ENCODE peak calls at places on chromosomes 2 and 18, in ten cellular contexts. F, J, L, K, A, T, I, P, E and Q are unnamed samples.

GRCh38 chr2:98903767-98904485 is 32.1 kb downstream of the CRACDL start:
- DNase-seq in I (no peak), K (no peak), F (no peak), L (no peak), A (no peak), J (no peak), T (peak), P (no peak), E (no peak), Q (no peak)

GRCh38 chr2:44351676-44352075 is 9.6 kb downstream of the PREPL start:
- DNase-seq in P (peak), I (no peak), K (no peak), F (no peak), E (no peak), A (no peak), T (no peak), J (no peak), L (no peak), Q (no peak)

GRCh38 chr2:119950966-119951365 is 61.9 kb upstream of the EPB41L5 start:
- DNase-seq in A (no peak), T (no peak), L (no peak), F (no peak), E (no peak), K (no peak), P (peak), I (no peak), J (peak), Q (no peak)

GRCh38 chr2:24492283-24493272 is 1.5 kb downstream of the NCOA1 start:
- DNase-seq in L (no peak), P (peak), A (no peak), I (no peak), E (no peak), T (no peak), F (no peak), J (peak), K (peak), Q (no peak)

GRCh38 chr18:47175283-47175894 is 775 bp downstream of the IER3IP1 start:
- DNase-seq in F (peak), K (no peak), L (no peak), J (no peak), A (peak), P (peak), E (no peak), I (no peak), T (no peak), Q (no peak)

GRCh38 chr2:86054539-86055082 is 51.1 kb downstream of the POLR1A start:
- DNase-seq in K (no peak), A (no peak), T (no peak), J (no peak), E (no peak), I (peak), F (no peak), P (no peak), L (no peak), Q (no peak)

GRCh38 chr18:30957086-30957485 is 85.5 kb downstream of the DSC3 start:
- DNase-seq in L (peak), P (no peak), K (no peak), A (no peak), T (no peak), I (no peak), J (no peak), E (no peak), F (no peak), Q (no peak)

GRCh38 chr2:97910403-97911209 is 85.1 kb downstream of the TMEM131 start:
- DNase-seq in I (no peak), A (no peak), E (no peak), L (no peak), F (no peak), T (no peak), J (no peak), P (no peak), K (no peak), Q (no peak)

GRCh38 chr18:32770651-32771168 is 2.1 kb downstream of the KLHL14 start:
- DNase-seq in P (no peak), F (no peak), I (no peak), K (no peak), T (no peak), E (no peak), L (no peak), J (no peak), A (no peak), Q (no peak)

GRCh38 chr2:11330457-11331142 is 13.8 kb downstream of the ROCK2 start:
- DNase-seq in J (peak), T (no peak), P (no peak), E (no peak), L (no peak), F (no peak), A (no peak), I (no peak), K (no peak), Q (no peak)

GRCh38 chr2:44560352-44560751 is 198.6 kb downstream of the CAMKMT start:
- DNase-seq in E (peak), T (no peak), I (no peak), J (peak), P (no peak), L (peak), K (peak), A (no peak), F (no peak), Q (no peak)

GRCh38 chr2:149080964-149081363 is 42.5 kb downstream of the LYPD6B start:
- DNase-seq in I (no peak), E (no peak), P (no peak), J (no peak), F (no peak), K (no peak), T (peak), A (no peak), L (peak), Q (no peak)

GRCh38 chr2:168717790-168718502 is 84.5 kb upstream of the NOSTRIN start:
- DNase-seq in T (no peak), F (no peak), I (no peak), K (no peak), J (no peak), L (no peak), P (no peak), A (no peak), E (no peak), Q (no peak)

GRCh38 chr2:225340923-225341322 is 58.6 kb upstream of the NYAP2 start:
- DNase-seq in J (no peak), F (no peak), P (no peak), E (no peak), I (no peak), T (no peak), A (no peak), L (no peak), K (no peak), Q (no peak)

GRCh38 chr2:7749895-7750559 is 832.8 kb downstream of the RNF144A start:
- DNase-seq in F (no peak), E (no peak), P (no peak), K (no peak), T (no peak), I (no peak), J (no peak), L (no peak), A (no peak), Q (no peak)

GRCh38 chr2:24132543-24132942 is 9.3 kb downstream of the FAM228B start:
- DNase-seq in L (no peak), A (no peak), F (no peak), I (no peak), T (no peak), K (no peak), P (no peak), E (no peak), J (no peak), Q (no peak)

GRCh38 chr2:219803294-219803693 is 175.9 kb downstream of the SLC4A3 start:
- DNase-seq in P (peak), T (no peak), K (no peak), A (no peak), F (no peak), I (no peak), J (peak), L (no peak), E (no peak), Q (no peak)

GRCh38 chr2:1153959-1154358 is 203.3 kb downstream of the SNTG2 start:
- DNase-seq in J (no peak), P (no peak), F (no peak), E (peak), I (no peak), K (no peak), L (no peak), T (peak), A (peak), Q (no peak)

GRCh38 chr2:230814616-230815015 is 50.1 kb upstream of the ITM2C start:
- DNase-seq in J (peak), K (peak), I (no peak), P (peak), E (no peak), F (no peak), A (no peak), T (no peak), L (no peak), Q (no peak)

GRCh38 chr2:109616184-109616583 is 2.0 kb downstream of the SOWAHC start:
- DNase-seq in A (no peak), F (no peak), J (no peak), T (no peak), I (no peak), P (no peak), K (no peak), L (no peak), E (no peak), Q (no peak)

GRCh38 chr2:192190474-192190873 is 4.3 kb downstream of the TMEFF2 start:
- DNase-seq in I (no peak), P (peak), K (no peak), J (peak), L (no peak), E (no peak), A (no peak), T (no peak), F (no peak), Q (no peak)

GRCh38 chr2:236550701-236551465 is 18.7 kb upstream of the ACKR3 start:
- DNase-seq in P (no peak), F (no peak), A (no peak), E (no peak), J (no peak), I (no peak), K (peak), L (no peak), T (no peak), Q (no peak)

GRCh38 chr2:39728941-39729351 is 50.1 kb downstream of the THUMPD2 start:
- DNase-seq in E (peak), K (peak), T (no peak), L (peak), P (peak), J (peak), A (peak), I (no peak), F (peak), Q (no peak)

GRCh38 chr2:233076749-233077148 is 16.6 kb downstream of the INPP5D start:
- DNase-seq in A (no peak), K (no peak), F (no peak), E (no peak), J (no peak), P (no peak), T (no peak), L (peak), I (no peak), Q (no peak)

GRCh38 chr2:134189009-134189717 is 64.7 kb upstream of the MGAT5 start:
- DNase-seq in F (no peak), J (peak), E (no peak), L (peak), I (no peak), K (no peak), A (no peak), T (no peak), P (peak), Q (no peak)

GRCh38 chr2:69797836-69798465 is 31.5 kb upstream of the GMCL1 start:
- DNase-seq in F (no peak), K (no peak), L (peak), I (no peak), T (peak), A (no peak), J (no peak), P (no peak), E (no peak), Q (no peak)

GRCh38 chr18:70322385-70322784 is 33.5 kb downstream of the SOCS6 start:
- DNase-seq in T (no peak), P (no peak), L (no peak), J (no peak), E (no peak), I (no peak), F (no peak), K (no peak), A (no peak), Q (no peak)

GRCh38 chr2:20524412-20525040 is 77.7 kb downstream of the RHOB start:
- DNase-seq in J (peak), L (no peak), K (peak), I (no peak), T (no peak), E (no peak), F (no peak), A (peak), P (peak), Q (no peak)

GRCh38 chr18:44678725-44679055 is 2.0 kb upstream of the SETBP1 start:
- DNase-seq in F (no peak), L (no peak), K (no peak), A (no peak), J (no peak), P (no peak), T (no peak), E (no peak), I (no peak), Q (no peak)

GRCh38 chr2:182897137-182897536 is 30.7 kb upstream of the FRZB start:
- DNase-seq in F (no peak), I (no peak), K (no peak), L (no peak), J (peak), T (no peak), P (peak), E (no peak), A (no peak), Q (no peak)

GRCh38 chr18:38611036-38611964 is 1045.7 kb upstream of the CELF4 start:
- DNase-seq in A (peak), J (no peak), K (peak), E (no peak), P (no peak), L (no peak), T (no peak), F (no peak), I (no peak), Q (no peak)

DNA sequence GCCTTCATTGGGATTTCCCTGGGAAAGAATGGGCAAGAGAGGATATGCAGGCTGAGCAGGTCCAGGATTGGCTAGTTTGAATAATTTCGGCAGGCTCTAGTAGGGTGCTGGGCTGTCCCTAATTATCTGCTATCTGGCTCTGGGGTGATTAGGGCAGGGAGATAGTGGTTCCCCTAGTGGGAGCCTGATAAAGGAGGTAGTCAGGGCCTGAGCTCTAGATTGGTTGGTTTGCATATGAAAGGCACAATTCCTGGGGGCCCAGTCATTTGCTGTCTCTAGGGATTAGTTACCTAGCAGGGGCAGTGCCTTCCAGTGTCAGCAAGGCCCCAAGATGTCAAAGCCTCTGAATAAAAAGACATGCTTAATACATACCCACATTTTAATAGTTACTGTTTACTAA is 690.1 kb upstream of the KLHL29 start:
- DNase-seq in K (no peak), F (no peak), A (no peak), E (no peak), T (no peak), L (no peak), J (no peak), I (no peak), P (no peak), Q (no peak)
- TF ChIP-seq CTCF in K (no peak), F (no peak), A (no peak), E (no peak), T (no peak), L (no peak), J (no peak), I (no peak), P (no peak), Q (no peak)

DNA sequence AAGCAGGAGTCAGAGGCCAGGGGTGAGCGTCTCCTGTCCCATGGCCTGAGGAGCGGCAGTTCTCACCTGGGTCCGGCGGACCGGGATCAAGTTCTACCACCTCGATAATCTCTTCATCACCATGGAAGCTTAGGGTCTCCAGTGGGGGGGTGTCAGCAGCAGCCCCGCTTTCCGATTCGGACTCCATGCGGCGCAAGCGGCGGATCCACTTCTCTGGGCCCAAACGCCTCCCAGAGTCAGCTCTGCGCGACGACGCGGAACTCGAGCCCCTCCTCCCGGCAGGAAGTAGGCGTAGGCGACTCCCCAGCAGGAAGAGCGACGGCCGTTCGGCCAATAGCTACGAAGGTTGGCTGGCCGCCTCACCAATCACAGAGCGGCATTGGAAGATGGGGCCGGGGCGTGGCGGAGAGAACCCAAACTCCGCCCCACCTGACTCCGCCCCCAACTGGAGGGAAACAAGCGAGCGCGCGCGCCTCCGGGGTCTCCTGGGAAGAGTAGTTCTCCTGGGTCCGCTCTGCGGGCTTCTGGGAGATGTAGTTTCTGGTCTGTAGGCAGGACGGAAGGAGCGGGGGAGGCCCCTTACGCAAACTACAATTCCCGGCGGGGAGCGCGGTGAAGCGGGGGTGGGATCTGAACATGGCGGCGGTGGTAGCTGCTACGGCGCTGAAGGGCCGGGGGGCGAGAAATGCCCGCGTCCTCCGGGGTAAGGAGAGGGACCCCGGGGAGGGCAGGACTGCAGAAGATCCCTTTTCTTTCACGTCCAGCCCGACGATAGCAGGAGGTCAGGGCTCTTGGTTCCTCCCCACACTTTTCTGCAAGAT is at the start of the genes AAMP and PNKD:
- DNase-seq in J (peak), F (peak), L (peak), K (peak), A (peak), T (peak), P (peak), I (peak), E (peak), Q (peak)
- TF ChIP-seq CTCF in J (no peak), F (no peak), L (no peak), K (no peak), A (no peak), T (no peak), P (no peak), I (no peak), E (peak), Q (no peak)

DNA sequence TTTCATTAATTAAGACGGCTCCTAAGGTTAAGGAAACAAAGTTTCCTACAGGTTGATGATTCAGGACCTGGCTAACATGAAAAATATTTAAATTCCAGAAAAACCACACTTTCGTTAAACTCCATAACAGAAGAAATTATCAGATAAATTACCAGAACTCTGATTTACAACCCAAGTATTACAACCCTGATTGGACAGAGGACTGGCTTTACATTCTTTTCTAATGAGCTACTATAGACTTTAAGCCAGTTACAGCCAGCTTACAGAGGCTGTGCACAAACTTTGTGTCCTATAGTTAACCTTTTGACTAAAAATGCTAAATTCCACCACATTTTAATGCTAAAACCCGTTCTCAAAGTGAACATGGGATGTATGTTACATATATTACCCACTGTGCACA is 458.6 kb downstream of the KCNJ3 start:
- DNase-seq in I (no peak), J (no peak), L (no peak), T (no peak), F (no peak), A (no peak), E (no peak), K (no peak), P (no peak), Q (no peak)
- TF ChIP-seq CTCF in I (no peak), J (no peak), L (no peak), T (no peak), F (no peak), A (no peak), E (no peak), K (no peak), P (no peak), Q (no peak)

DNA sequence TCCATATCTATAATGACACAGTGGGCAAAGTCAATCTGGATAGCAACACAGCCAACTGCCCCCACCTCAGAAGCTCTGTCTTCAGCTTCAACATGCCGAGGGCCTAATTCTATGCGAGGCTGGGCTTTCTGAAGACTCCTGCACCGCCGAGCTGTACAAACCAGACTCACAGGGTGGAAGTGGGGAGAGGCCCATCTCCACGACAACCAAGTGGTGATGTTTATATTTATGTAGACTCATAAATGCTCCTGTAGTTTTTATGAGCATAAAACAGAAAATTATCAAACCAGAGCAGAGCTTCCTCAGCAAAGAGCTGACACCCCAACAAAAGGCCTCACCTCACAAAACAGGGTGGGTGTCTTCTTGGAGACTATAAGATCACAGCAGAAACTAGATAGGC is 77.0 kb upstream of the LGALSL start:
- DNase-seq in L (peak), A (no peak), E (no peak), P (no peak), I (no peak), K (no peak), F (no peak), J (no peak), T (no peak), Q (no peak)
- TF ChIP-seq CTCF in L (no peak), A (no peak), E (no peak), P (no peak), I (no peak), K (no peak), F (no peak), J (no peak), T (no peak), Q (no peak)

DNA sequence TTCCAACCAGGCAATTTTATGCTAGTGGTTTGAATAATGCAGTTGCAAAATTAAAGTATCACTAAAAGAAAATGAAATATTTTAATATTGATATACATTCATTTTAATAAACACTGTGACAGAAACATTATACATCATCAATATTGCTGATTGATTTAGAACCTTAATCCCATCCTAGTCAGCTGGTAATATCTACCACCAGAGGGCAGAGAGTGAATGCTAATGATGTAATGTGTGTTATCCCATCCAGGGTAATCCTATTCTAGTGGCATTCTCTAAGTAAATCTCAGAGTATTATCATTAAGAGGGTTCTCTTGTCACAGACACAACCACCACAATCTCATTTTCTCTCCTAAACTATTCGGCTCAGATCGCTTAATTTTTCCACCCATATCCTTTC is 477.4 kb downstream of the CPS1 start:
- DNase-seq in L (no peak), A (no peak), T (no peak), I (no peak), F (no peak), E (no peak), P (peak), K (no peak), J (peak), Q (no peak)
- TF ChIP-seq CTCF in L (peak), A (no peak), T (no peak), I (no peak), F (peak), E (peak), P (peak), K (peak), J (peak), Q (no peak)